ENCODE peak calls at places on chromosome 12, in eight cellular contexts. N is naive thymus-derived CD4-positive, alpha-beta T cell; F is RWPE2; K is activated T-cell treated with anti-CD3 and anti-CD28 coated beads, Interleukin-2, amount 50 U/mL, for 4 hours; A is HepG2; H is DND-41; Z is right lobe of liver; I is Right ventricle myocardium superior. M is an unnamed sample.

GRCh38 chr12:3967556-3968160 is 94.5 kb upstream of the PARP11 start:
- ATAC-seq in K (no peak), A (peak; percentile 75), N (no peak), H (no peak), I (no peak), Z (no peak), F (no peak), M (peak; percentile 44)

GRCh38 chr12:124759841-124760508 is 103.7 kb downstream of the SCARB1 start:
- ATAC-seq in F (peak; percentile 15), K (no peak), Z (peak; percentile 31), I (peak; percentile 21), A (peak; percentile 57), H (no peak), N (no peak), M (no peak)

GRCh38 chr12:110619534-110619953 is 5.6 kb downstream of the TCTN1 start:
- ATAC-seq in I (no peak), K (peak; percentile 94), N (no peak), F (no peak), Z (no peak), H (no peak), A (no peak), M (peak; percentile 44)

GRCh38 chr12:14157129-14157747 is 175.8 kb upstream of the GRIN2B start:
- ATAC-seq in F (no peak), A (no peak), N (peak; percentile 51), I (no peak), K (no peak), Z (no peak), H (no peak), M (peak; percentile 63)

GRCh38 chr12:11786638-11787365 is 137.3 kb downstream of the ETV6 start:
- ATAC-seq in K (no peak), Z (no peak), F (no peak), I (peak; percentile 54), N (no peak), A (no peak), H (peak; percentile 5), M (no peak)

GRCh38 chr12:28096649-28097048 is 93.6 kb upstream of the CCDC91 start:
- ATAC-seq in Z (no peak), H (no peak), F (no peak), A (no peak), K (no peak), I (no peak), N (no peak), M (no peak)

GRCh38 chr12:2813214-2813554 is 716 bp downstream of the ITFG2 start:
- ATAC-seq in K (no peak), A (no peak), N (no peak), H (no peak), F (peak; percentile 2), Z (peak; percentile 1), I (no peak), M (no peak)

GRCh38 chr12:49959570-49960473 is 1.9 kb upstream of the AQP5 start:
- ATAC-seq in N (no peak), Z (no peak), H (peak; percentile 82), K (no peak), F (peak; percentile 81), A (no peak), I (no peak), M (no peak)

GRCh38 chr12:103799504-103800251 is 41.4 kb downstream of the NT5DC3 start:
- ATAC-seq in H (no peak), N (peak; percentile 47), I (peak; percentile 61), K (no peak), Z (peak; percentile 92), F (peak; percentile 70), A (peak; percentile 54), M (peak; percentile 98)

GRCh38 chr12:125533434-125534029 is 468.3 kb downstream of the AACS start:
- ATAC-seq in N (no peak), Z (peak; percentile 88), A (peak; percentile 98), I (peak; percentile 76), K (no peak), H (no peak), F (peak; percentile 71), M (peak; percentile 44)

GRCh38 chr12:11543513-11544168 is 105.8 kb upstream of the ETV6 start:
- ATAC-seq in Z (no peak), A (no peak), I (no peak), H (no peak), K (no peak), F (no peak), N (no peak), M (peak; percentile 91)

GRCh38 chr12:130714091-130714590 is 2.0 kb downstream of the RIMBP2 start:
- ATAC-seq in N (no peak), K (no peak), Z (no peak), H (no peak), I (no peak), F (peak; percentile 13), A (no peak), M (no peak)

GRCh38 chr12:111431772-111432171 is 26.0 kb downstream of the SH2B3 start:
- ATAC-seq in A (no peak), N (no peak), F (peak; percentile 14), K (no peak), I (no peak), H (no peak), Z (no peak), M (no peak)

GRCh38 chr12:108305520-108305919 is 33.6 kb downstream of the CMKLR1 start:
- ATAC-seq in N (peak; percentile 32), A (no peak), H (no peak), Z (peak; percentile 78), K (no peak), F (peak; percentile 75), I (peak; percentile 89), M (peak; percentile 74)

M was measured in esophagus mucosa.